ENCODE peak calls at places on chromosomes 13 and 19, in seven cellular contexts. One of them, this sample, is unnamed.

GRCh38 chr19:31285744-31286143 is 63.5 kb downstream of the TSHZ3 start:
- DNase-seq in H1: no peak
- DNase-seq in mesenchymal stem cell: peak; percentile 66
- DNase-seq in neuronal stem cell: no peak
- DNase-seq in IMR-90: peak; percentile 64
- DNase-seq in mesendoderm: no peak
- DNase-seq in H9: no peak
- DNase-seq in this sample: no peak

GRCh38 chr13:35143123-35143522 is 201.1 kb downstream of the NBEA start:
- DNase-seq in IMR-90: no peak
- DNase-seq in H9: no peak
- DNase-seq in H1: no peak
- DNase-seq in neuronal stem cell: no peak
- DNase-seq in mesendoderm: no peak
- DNase-seq in mesenchymal stem cell: no peak
- DNase-seq in this sample: no peak

GRCh38 chr13:47621931-47622330 is 379.1 kb downstream of the SUCLA2 start:
- DNase-seq in mesenchymal stem cell: no peak
- DNase-seq in H9: no peak
- DNase-seq in IMR-90: peak; percentile 38
- DNase-seq in mesendoderm: no peak
- DNase-seq in H1: no peak
- DNase-seq in neuronal stem cell: no peak
- DNase-seq in this sample: no peak

GRCh38 chr19:1823539-1824251 is 11.6 kb upstream of the ATP8B3 start:
- DNase-seq in H1: no peak
- DNase-seq in mesendoderm: peak; percentile 39
- DNase-seq in IMR-90: no peak
- DNase-seq in H9: no peak
- DNase-seq in neuronal stem cell: no peak
- DNase-seq in mesenchymal stem cell: no peak
- DNase-seq in this sample: no peak

GRCh38 chr19:38463365-38463764 is 29.9 kb downstream of the RYR1 start:
- DNase-seq in mesendoderm: no peak
- DNase-seq in IMR-90: no peak
- DNase-seq in neuronal stem cell: no peak
- DNase-seq in mesenchymal stem cell: no peak
- DNase-seq in H1: no peak
- DNase-seq in H9: no peak
- DNase-seq in this sample: no peak

GRCh38 chr19:50785329-50785922 is 4.8 kb upstream of the ACP4 start:
- DNase-seq in H1: no peak
- DNase-seq in H9: no peak
- DNase-seq in mesenchymal stem cell: no peak
- DNase-seq in neuronal stem cell: no peak
- DNase-seq in IMR-90: no peak
- DNase-seq in mesendoderm: no peak
- DNase-seq in this sample: no peak

GRCh38 chr19:1400281-1401137 is 833 bp downstream of the GAMT start:
- DNase-seq in mesenchymal stem cell: peak; percentile 46
- DNase-seq in H1: no peak
- DNase-seq in neuronal stem cell: no peak
- DNase-seq in mesendoderm: no peak
- DNase-seq in H9: no peak
- DNase-seq in IMR-90: no peak
- DNase-seq in this sample: no peak

GRCh38 chr19:6061420-6062130 is 48.7 kb downstream of the RFX2 start:
- DNase-seq in IMR-90: no peak
- DNase-seq in mesenchymal stem cell: no peak
- DNase-seq in H1: no peak
- DNase-seq in H9: no peak
- DNase-seq in mesendoderm: no peak
- DNase-seq in neuronal stem cell: no peak
- DNase-seq in this sample: no peak

GRCh38 chr13:44422755-44423643 is 49.4 kb downstream of the SERP2 start:
- DNase-seq in mesenchymal stem cell: no peak
- DNase-seq in H1: no peak
- DNase-seq in IMR-90: no peak
- DNase-seq in neuronal stem cell: no peak
- DNase-seq in H9: no peak
- DNase-seq in mesendoderm: no peak
- DNase-seq in this sample: peak; percentile 64

GRCh38 chr13:23588576-23589141 is 18.4 kb downstream of the TNFRSF19 start:
- DNase-seq in H9: no peak
- DNase-seq in IMR-90: no peak
- DNase-seq in neuronal stem cell: no peak
- DNase-seq in H1: no peak
- DNase-seq in mesenchymal stem cell: no peak
- DNase-seq in mesendoderm: no peak
- DNase-seq in this sample: no peak
- H2AK5ac ChIP-seq in H9: no peak overlapping the region
- H2AK5ac ChIP-seq in IMR-90: no peak overlapping the region
- H2AK5ac ChIP-seq in neuronal stem cell: no peak overlapping the region
- H2AK5ac ChIP-seq in H1: no peak overlapping the region
- H2AK5ac ChIP-seq in mesenchymal stem cell: peak overlapping the region; percentile 27
- H2AK5ac ChIP-seq in mesendoderm: no peak overlapping the region
- H2AK5ac ChIP-seq in this sample: no peak overlapping the region

GRCh38 chr13:52012512-52012836 is 276 bp downstream of the ALG11 start:
- DNase-seq in H1: no peak
- DNase-seq in mesenchymal stem cell: no peak
- DNase-seq in neuronal stem cell: no peak
- DNase-seq in mesendoderm: no peak
- DNase-seq in H9: no peak
- DNase-seq in IMR-90: no peak
- DNase-seq in this sample: no peak

GRCh38 chr13:52010890-52011689 is at the start of gene ATP7B:
- DNase-seq in mesenchymal stem cell: peak; percentile 41
- DNase-seq in neuronal stem cell: peak; percentile 45
- DNase-seq in IMR-90: no peak
- DNase-seq in H9: peak; percentile 62
- DNase-seq in mesendoderm: peak; percentile 63
- DNase-seq in H1: no peak
- DNase-seq in this sample: no peak

GRCh38 chr13:52011690-52012511 is at the start of gene ALG11:
- DNase-seq in mesenchymal stem cell: peak; percentile 99
- DNase-seq in mesendoderm: peak; percentile 99
- DNase-seq in H1: peak; percentile 97
- DNase-seq in H9: peak; percentile 99
- DNase-seq in neuronal stem cell: peak; percentile 99
- DNase-seq in IMR-90: peak; percentile 97
- DNase-seq in this sample: peak; percentile 100

GRCh38 chr13:52020191-52020590 is 4.3 kb upstream of the UTP14C start:
- DNase-seq in neuronal stem cell: no peak
- DNase-seq in IMR-90: no peak
- DNase-seq in mesenchymal stem cell: no peak
- DNase-seq in mesendoderm: no peak
- DNase-seq in H9: no peak
- DNase-seq in H1: no peak
- DNase-seq in this sample: no peak

GRCh38 chr13:52016296-52016695 is 4.1 kb downstream of the ALG11 start:
- DNase-seq in mesenchymal stem cell: no peak
- DNase-seq in H9: no peak
- DNase-seq in neuronal stem cell: no peak
- DNase-seq in H1: no peak
- DNase-seq in mesendoderm: no peak
- DNase-seq in IMR-90: no peak
- DNase-seq in this sample: no peak
- H2BK5ac ChIP-seq in mesenchymal stem cell: no peak overlapping the region
- H2BK5ac ChIP-seq in H9: no peak overlapping the region
- H2BK5ac ChIP-seq in neuronal stem cell: no peak overlapping the region
- H2BK5ac ChIP-seq in H1: no peak overlapping the region
- H2BK5ac ChIP-seq in mesendoderm: no peak overlapping the region
- H2BK5ac ChIP-seq in IMR-90: no peak overlapping the region
- H2BK5ac ChIP-seq in this sample: no peak overlapping the region

DNA sequence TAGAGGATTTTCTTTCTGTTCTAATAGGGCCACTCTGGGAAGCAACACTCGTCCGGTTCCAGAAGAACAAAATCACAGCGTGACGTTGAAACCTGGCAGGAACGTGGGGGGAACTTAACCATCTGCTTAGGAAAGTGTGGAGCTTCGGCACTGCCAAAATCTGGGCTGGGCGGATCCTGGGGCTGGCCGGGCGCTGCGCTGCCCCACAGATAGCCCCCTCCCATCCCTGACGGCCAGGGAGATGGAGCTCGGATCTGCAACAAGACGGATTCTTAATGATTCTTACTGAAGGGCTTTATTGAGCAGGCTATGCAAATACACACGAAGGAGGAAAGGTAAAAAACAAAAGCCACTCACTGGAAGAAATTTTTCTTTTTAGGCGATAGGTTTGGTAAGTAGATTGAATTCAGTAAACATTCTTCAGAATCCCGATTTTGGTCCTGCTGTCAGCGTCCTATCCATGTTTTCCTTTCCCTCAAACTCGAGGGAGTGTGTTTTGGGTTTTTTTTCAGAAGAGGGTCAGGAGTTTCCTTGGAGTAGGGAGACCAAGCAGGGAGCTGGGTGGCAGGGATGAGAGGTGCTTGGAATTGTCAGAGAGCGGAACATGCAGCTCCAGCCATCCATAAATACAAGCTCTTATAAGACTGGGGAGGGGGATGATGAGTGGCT is 1.4 kb upstream of the PCDH8 start:
- DNase-seq in H9: peak; percentile 39
- DNase-seq in mesendoderm: peak; percentile 26
- DNase-seq in mesenchymal stem cell: no peak
- DNase-seq in neuronal stem cell: no peak
- DNase-seq in H1: no peak
- DNase-seq in IMR-90: no peak
- DNase-seq in this sample: no peak
- H3K4me2 ChIP-seq in H9: peak overlapping the region; percentile 89
- H3K4me2 ChIP-seq in mesendoderm: peak overlapping the region; percentile 44
- H3K4me2 ChIP-seq in mesenchymal stem cell: no peak overlapping the region
- H3K4me2 ChIP-seq in neuronal stem cell: no peak overlapping the region
- H3K4me2 ChIP-seq in H1: peak overlapping the region; percentile 89
- H3K4me2 ChIP-seq in IMR-90: no peak overlapping the region
- H3K4me2 ChIP-seq in this sample: peak overlapping the region; percentile 22

GRCh38 chr19:10548746-10549276 is 5.1 kb downstream of the ATG4D start:
- DNase-seq in H9: no peak
- DNase-seq in H1: no peak
- DNase-seq in neuronal stem cell: no peak
- DNase-seq in mesenchymal stem cell: no peak
- DNase-seq in mesendoderm: no peak
- DNase-seq in IMR-90: no peak
- DNase-seq in this sample: no peak

GRCh38 chr19:10544753-10545251 is 1.1 kb downstream of the ATG4D start:
- DNase-seq in neuronal stem cell: no peak
- DNase-seq in H9: no peak
- DNase-seq in IMR-90: no peak
- DNase-seq in H1: no peak
- DNase-seq in mesendoderm: no peak
- DNase-seq in mesenchymal stem cell: no peak
- DNase-seq in this sample: no peak

GRCh38 chr19:10544242-10544752 is 593 bp downstream of the ATG4D start:
- DNase-seq in H1: no peak
- DNase-seq in neuronal stem cell: no peak
- DNase-seq in mesendoderm: peak; percentile 42
- DNase-seq in IMR-90: no peak
- DNase-seq in mesenchymal stem cell: peak; percentile 28
- DNase-seq in H9: no peak
- DNase-seq in this sample: peak; percentile 43

GRCh38 chr19:10549733-10550132 is 6.0 kb downstream of the ATG4D start:
- DNase-seq in neuronal stem cell: no peak
- DNase-seq in H9: no peak
- DNase-seq in H1: no peak
- DNase-seq in IMR-90: no peak
- DNase-seq in mesenchymal stem cell: no peak
- DNase-seq in mesendoderm: no peak
- DNase-seq in this sample: no peak

DNA sequence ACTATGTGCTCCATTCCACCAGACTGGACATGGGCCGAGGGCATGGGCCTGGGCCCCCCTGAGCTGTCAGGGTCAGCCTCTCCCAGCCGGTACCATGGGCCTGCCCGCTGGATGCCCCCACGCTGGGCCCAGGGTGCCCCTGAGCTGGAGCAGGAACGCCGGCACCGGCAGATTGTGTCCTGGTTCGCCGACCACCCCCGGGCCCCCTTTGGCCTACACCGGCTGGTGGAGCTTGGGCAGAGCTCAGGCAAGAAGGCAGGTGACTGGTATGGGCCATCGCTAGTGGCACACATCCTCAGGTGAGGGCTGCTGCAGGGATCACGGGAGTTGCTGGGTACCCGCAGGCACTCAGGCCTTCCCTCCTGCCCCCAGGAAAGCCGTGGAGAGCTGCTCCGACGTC is 3.1 kb downstream of the ATG4D start:
- DNase-seq in neuronal stem cell: no peak
- DNase-seq in IMR-90: no peak
- DNase-seq in H1: no peak
- DNase-seq in mesendoderm: no peak
- DNase-seq in mesenchymal stem cell: no peak
- DNase-seq in H9: no peak
- DNase-seq in this sample: no peak
- H2AK5ac ChIP-seq in neuronal stem cell: no peak overlapping the region
- H2AK5ac ChIP-seq in IMR-90: no peak overlapping the region
- H2AK5ac ChIP-seq in H1: no peak overlapping the region
- H2AK5ac ChIP-seq in mesendoderm: no peak overlapping the region
- H2AK5ac ChIP-seq in mesenchymal stem cell: no peak overlapping the region
- H2AK5ac ChIP-seq in H9: no peak overlapping the region
- H2AK5ac ChIP-seq in this sample: no peak overlapping the region

This sample was measured in trophoblast cell.